ENCODE peak calls at places on chromosomes 1 and 21, in nine cellular contexts. Y is DND-41; S is Panc1; F is H7; X is GF-D8; H is naive thymus-derived CD4-positive, alpha-beta T cell; T is SJSA1; D is activated T-cell treated with anti-CD3 and anti-CD28 coated beads for 1 hour; B is CD8-positive, alpha-beta T cell. N is an unnamed sample.

GRCh38 chr1:172321429-172321828 is 99.1 kb upstream of the C1orf105 start:
- DNase-seq in X (no peak), F (no peak), T (peak), H (no peak), B (no peak), D (no peak), S (no peak), Y (no peak), N (peak)

GRCh38 chr1:182725264-182725965 is 41.0 kb upstream of the RGS8 start:
- DNase-seq in Y (no peak), H (no peak), B (no peak), D (no peak), S (no peak), X (no peak), F (no peak), T (no peak), N (no peak)

GRCh38 chr1:227788279-227789041 is 27.0 kb upstream of the PRSS38 start:
- DNase-seq in H (peak), D (no peak), X (no peak), Y (no peak), B (no peak), T (peak), F (peak), S (no peak), N (peak)

GRCh38 chr1:182249201-182249676 is 142.4 kb downstream of the GLUL start:
- DNase-seq in X (no peak), S (no peak), B (no peak), Y (no peak), F (no peak), H (no peak), T (no peak), D (no peak), N (no peak)

GRCh38 chr21:44377201-44377921 is 23.9 kb downstream of the TRPM2 start:
- DNase-seq in D (no peak), B (no peak), S (no peak), Y (peak), T (no peak), H (no peak), F (peak), X (no peak), N (no peak)

GRCh38 chr1:23356451-23356850 is 12.4 kb upstream of the HNRNPR start:
- DNase-seq in B (no peak), T (no peak), X (no peak), Y (no peak), S (no peak), H (no peak), D (no peak), F (no peak), N (no peak)

GRCh38 chr1:77282866-77283539 is 1.2 kb downstream of the AK5 start:
- DNase-seq in T (peak), D (peak), S (no peak), Y (no peak), B (no peak), H (peak), X (no peak), F (peak), N (no peak)

GRCh38 chr1:206709772-206710456 is 25.2 kb downstream of the MAPKAPK2 start:
- DNase-seq in X (no peak), F (no peak), S (no peak), Y (no peak), D (no peak), B (no peak), T (no peak), H (no peak), N (no peak)

GRCh38 chr1:58768971-58769808 is 14.7 kb downstream of the JUN start:
- DNase-seq in X (no peak), D (peak), Y (peak), H (no peak), S (no peak), F (peak), T (peak), B (no peak), N (peak)

GRCh38 chr1:31937300-31938183 is 626 bp downstream of the PTP4A2 start:
- DNase-seq in F (peak), B (peak), H (peak), S (no peak), T (peak), D (peak), Y (peak), X (peak), N (no peak)

GRCh38 chr1:197140123-197140522 is 6.3 kb downstream of the ASPM start:
- DNase-seq in X (no peak), H (no peak), T (peak), D (no peak), B (no peak), F (no peak), S (no peak), Y (no peak), N (no peak)

GRCh38 chr1:2399890-2400575 is 8.4 kb downstream of the RER1 start:
- DNase-seq in F (no peak), H (no peak), Y (no peak), T (no peak), X (no peak), B (no peak), S (no peak), D (no peak), N (no peak)

GRCh38 chr1:196977278-196977677 is at the start of gene CFHR5:
- DNase-seq in S (no peak), Y (no peak), T (no peak), D (no peak), B (no peak), F (no peak), X (no peak), H (no peak), N (no peak)

GRCh38 chr21:34009193-34009592 is 64.2 kb upstream of the MRPS6 start:
- DNase-seq in S (no peak), T (no peak), B (no peak), X (no peak), Y (no peak), F (no peak), D (no peak), H (no peak), N (no peak)

GRCh38 chr1:65075123-65075976 is 72.7 kb upstream of the AK4 start:
- DNase-seq in Y (peak), T (peak), F (peak), H (no peak), B (peak), D (peak), S (peak), X (peak), N (peak)

GRCh38 chr1:23343246-23344110 is 606 bp downstream of the HNRNPR start:
- DNase-seq in D (peak), H (no peak), Y (peak), S (peak), T (peak), B (no peak), F (peak), X (no peak), N (peak)